ENCODE peak calls at places on chromosome 22, in five cellular contexts. One of them, this sample, is unnamed.

GRCh38 chr22:43796567-43796966 is 15.5 kb downstream of the EFCAB6 start:
- DNase-seq in transverse colon: no peak
- DNase-seq in Peyer's patch: no peak
- DNase-seq in astrocyte of the cerebellum: no peak
- DNase-seq in GM06990: no peak
- DNase-seq in this sample: no peak

GRCh38 chr22:27588273-27588672 is 213.3 kb downstream of the MN1 start:
- DNase-seq in transverse colon: no peak
- DNase-seq in Peyer's patch: no peak
- DNase-seq in astrocyte of the cerebellum: no peak
- DNase-seq in GM06990: no peak
- DNase-seq in this sample: no peak

GRCh38 chr22:42604403-42604802 is 10.3 kb downstream of the POLDIP3 start:
- DNase-seq in transverse colon: no peak
- DNase-seq in Peyer's patch: no peak
- DNase-seq in astrocyte of the cerebellum: no peak
- DNase-seq in GM06990: no peak
- DNase-seq in this sample: no peak

GRCh38 chr22:32352681-32353080 is 5.0 kb upstream of the RFPL3 start:
- DNase-seq in transverse colon: no peak
- DNase-seq in Peyer's patch: no peak
- DNase-seq in astrocyte of the cerebellum: no peak
- DNase-seq in GM06990: no peak
- DNase-seq in this sample: no peak

GRCh38 chr22:46108564-46109473 is 41.5 kb upstream of the PPARA start:
- DNase-seq in transverse colon: peak
- DNase-seq in Peyer's patch: no peak
- DNase-seq in astrocyte of the cerebellum: no peak
- DNase-seq in GM06990: no peak
- DNase-seq in this sample: no peak

GRCh38 chr22:24474221-24474620 is 20.9 kb upstream of the UPB1 start:
- DNase-seq in transverse colon: no peak
- DNase-seq in Peyer's patch: no peak
- DNase-seq in astrocyte of the cerebellum: peak
- DNase-seq in GM06990: no peak
- DNase-seq in this sample: no peak

GRCh38 chr22:45672564-45673481 is 1.2 kb downstream of the ATXN10 start:
- DNase-seq in transverse colon: no peak
- DNase-seq in Peyer's patch: no peak
- DNase-seq in astrocyte of the cerebellum: no peak
- DNase-seq in GM06990: no peak
- DNase-seq in this sample: no peak

GRCh38 chr22:36927671-36928070 is 14.2 kb downstream of the CSF2RB start:
- DNase-seq in transverse colon: no peak
- DNase-seq in Peyer's patch: no peak
- DNase-seq in astrocyte of the cerebellum: no peak
- DNase-seq in GM06990: no peak
- DNase-seq in this sample: no peak

GRCh38 chr22:42945027-42945426 is 69.9 kb downstream of the PACSIN2 start:
- DNase-seq in transverse colon: no peak
- DNase-seq in Peyer's patch: peak
- DNase-seq in astrocyte of the cerebellum: no peak
- DNase-seq in GM06990: no peak
- DNase-seq in this sample: no peak

DNA sequence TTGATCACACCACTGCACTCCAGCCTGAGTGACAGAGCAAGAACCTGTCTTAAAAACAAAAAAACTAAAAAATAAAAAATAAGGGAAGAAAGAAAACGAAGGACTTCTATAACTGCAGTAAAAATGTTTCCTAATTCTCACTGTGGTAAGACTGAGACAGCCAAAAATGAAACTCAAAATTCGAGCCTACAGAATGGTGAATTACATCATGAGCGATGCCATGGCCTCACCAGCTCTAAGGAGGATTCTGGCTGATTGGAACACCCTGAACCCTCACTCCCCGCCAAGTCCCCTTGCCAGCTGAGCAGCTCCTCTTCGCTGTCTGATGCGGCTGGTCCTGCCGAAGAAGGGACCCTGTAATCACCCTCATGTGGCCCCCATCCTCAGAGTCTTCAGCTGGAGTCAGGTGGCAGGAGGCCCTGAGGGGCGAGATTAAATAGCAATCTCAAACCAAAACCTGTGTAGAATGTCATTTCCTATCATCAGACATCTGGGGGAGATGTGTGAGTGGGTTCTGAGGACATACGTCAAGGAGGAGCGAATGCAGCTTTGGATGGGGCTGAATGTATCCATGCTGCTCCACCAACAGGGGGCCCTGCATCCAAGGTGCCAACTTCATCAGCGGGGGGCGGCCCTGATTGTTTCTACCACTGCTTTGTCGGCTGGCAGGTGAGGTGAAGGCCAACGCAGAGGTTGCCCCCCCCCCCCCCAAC is 29.2 kb downstream of the PDGFB start:
- DNase-seq in transverse colon: no peak
- DNase-seq in Peyer's patch: peak
- DNase-seq in astrocyte of the cerebellum: no peak
- DNase-seq in GM06990: no peak
- DNase-seq in this sample: no peak
- TF ChIP-seq CTCF in transverse colon: peak
- TF ChIP-seq CTCF in Peyer's patch: peak
- TF ChIP-seq CTCF in astrocyte of the cerebellum: peak
- TF ChIP-seq CTCF in GM06990: peak
- TF ChIP-seq CTCF in this sample: no peak

GRCh38 chr22:37932401-37932800 is 21.0 kb downstream of the C22orf23 start:
- DNase-seq in transverse colon: no peak
- DNase-seq in Peyer's patch: no peak
- DNase-seq in astrocyte of the cerebellum: no peak
- DNase-seq in GM06990: no peak
- DNase-seq in this sample: no peak

GRCh38 chr22:37931893-37932389 is 21.5 kb downstream of the C22orf23 start:
- DNase-seq in transverse colon: no peak
- DNase-seq in Peyer's patch: no peak
- DNase-seq in astrocyte of the cerebellum: no peak
- DNase-seq in GM06990: no peak
- DNase-seq in this sample: no peak

GRCh38 chr22:37930952-37931440 is 22.4 kb downstream of the C22orf23 start:
- DNase-seq in transverse colon: no peak
- DNase-seq in Peyer's patch: no peak
- DNase-seq in astrocyte of the cerebellum: no peak
- DNase-seq in GM06990: no peak
- DNase-seq in this sample: no peak

GRCh38 chr22:37929390-37929789 is 23.3 kb downstream of the MICALL1 start:
- DNase-seq in transverse colon: no peak
- DNase-seq in Peyer's patch: no peak
- DNase-seq in astrocyte of the cerebellum: no peak
- DNase-seq in GM06990: no peak
- DNase-seq in this sample: no peak

DNA sequence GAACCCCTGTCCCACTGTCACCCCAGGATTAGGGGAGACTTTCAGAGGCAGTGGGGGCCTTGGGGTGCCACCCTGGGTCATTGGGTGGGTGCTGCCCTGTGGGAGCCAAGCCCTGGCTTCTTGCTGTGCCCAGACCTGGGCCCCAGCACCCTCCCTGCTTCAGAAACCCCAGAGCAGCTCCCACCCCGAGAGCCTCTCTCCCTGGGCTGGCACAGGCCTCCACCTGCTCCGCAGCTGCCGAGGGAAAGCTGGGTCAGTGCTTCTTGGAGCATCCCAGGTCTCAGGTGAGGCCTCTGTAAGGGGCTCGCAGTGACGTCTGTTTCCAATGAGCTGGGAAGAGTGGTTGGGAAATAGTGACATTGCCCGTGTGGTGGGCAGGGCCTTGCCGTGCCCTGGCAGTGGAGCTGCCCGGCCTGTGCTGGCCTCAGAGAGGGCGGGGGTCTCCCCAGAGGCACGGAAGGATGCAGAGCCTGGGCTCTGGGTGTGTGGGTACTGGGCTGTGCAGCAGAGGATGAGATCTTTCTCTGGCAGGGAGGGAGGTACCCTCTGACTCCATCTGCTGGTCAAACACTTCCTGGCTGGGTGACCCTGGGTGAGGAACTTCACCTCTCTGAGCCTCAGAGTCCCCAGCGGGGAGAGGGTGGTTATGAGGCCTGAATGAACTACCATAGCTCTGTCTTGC is 23.0 kb downstream of the C22orf23 start:
- DNase-seq in transverse colon: no peak
- DNase-seq in Peyer's patch: no peak
- DNase-seq in astrocyte of the cerebellum: no peak
- DNase-seq in GM06990: no peak
- DNase-seq in this sample: no peak
- TF ChIP-seq CTCF in transverse colon: no peak
- TF ChIP-seq CTCF in Peyer's patch: peak
- TF ChIP-seq CTCF in astrocyte of the cerebellum: peak
- TF ChIP-seq CTCF in GM06990: peak
- TF ChIP-seq CTCF in this sample: no peak

DNA sequence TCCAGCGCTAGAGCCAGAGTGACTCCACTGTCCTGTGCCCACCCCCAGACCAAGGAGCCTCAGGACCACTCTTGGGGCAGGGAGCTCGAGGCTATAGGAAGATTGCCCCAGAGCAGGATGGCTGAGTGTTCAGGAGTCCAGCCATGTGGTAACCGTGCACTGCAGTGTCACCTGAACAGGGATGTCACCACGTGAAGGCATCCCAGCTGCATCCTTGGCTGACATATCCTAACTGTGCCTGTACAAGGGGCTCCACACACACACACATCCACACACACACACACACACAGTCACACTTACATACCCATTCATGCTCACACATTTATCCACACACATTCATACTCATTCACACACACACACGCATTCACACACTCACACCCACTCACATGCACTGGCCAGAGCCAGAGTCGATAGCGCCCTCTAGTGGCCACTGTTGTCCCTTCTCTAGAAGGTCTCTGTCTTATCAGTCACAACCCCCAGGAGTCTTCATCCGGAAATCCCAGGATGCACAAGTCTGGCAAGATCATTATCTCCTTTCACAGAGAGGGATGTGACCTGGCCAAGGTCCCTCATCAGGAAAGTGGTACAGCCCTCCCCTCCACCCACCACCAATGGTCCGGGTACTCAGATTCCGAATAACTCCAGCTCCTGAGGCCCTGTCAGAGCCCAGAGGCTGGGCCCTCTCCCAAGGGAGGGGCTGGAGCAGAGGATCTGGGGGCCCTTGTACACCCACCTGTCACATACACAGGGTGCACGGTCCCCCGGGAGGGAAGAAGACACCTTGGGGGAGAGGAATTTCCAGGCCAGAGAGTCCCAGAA is 55.1 kb downstream of the IGLL5 start:
- DNase-seq in transverse colon: peak
- DNase-seq in Peyer's patch: peak
- DNase-seq in astrocyte of the cerebellum: peak
- DNase-seq in GM06990: peak
- DNase-seq in this sample: peak
- TF ChIP-seq CTCF in transverse colon: peak
- TF ChIP-seq CTCF in Peyer's patch: peak
- TF ChIP-seq CTCF in astrocyte of the cerebellum: peak
- TF ChIP-seq CTCF in GM06990: peak
- TF ChIP-seq CTCF in this sample: peak

DNA sequence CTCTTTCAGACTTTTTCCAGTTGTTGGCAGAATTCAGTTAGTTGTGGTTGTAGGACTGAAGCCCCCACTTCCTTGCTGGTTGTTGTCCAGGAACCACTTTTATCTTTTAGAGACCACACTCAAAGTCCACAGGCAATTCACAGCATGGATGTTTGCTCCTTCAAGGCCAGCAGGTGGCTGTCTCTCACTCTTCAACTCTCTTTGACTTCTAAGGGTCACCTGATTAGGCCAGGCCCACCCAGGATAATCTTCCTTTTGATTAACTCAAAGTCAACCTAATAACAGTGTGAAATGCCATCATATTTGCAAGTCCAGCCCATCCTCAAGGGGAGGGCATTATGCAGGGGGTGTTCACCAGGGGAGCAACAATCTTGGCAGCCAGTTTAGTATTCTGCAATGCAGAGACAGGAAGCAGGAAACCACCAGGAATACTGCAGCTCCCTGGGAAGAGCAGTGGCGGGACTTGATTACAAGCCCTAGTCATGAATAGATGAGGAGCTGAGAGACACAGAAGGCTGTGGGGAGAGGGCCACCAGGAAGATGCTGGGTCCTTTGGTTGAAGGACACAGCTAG is 52.4 kb downstream of the LRRC74B start:
- DNase-seq in transverse colon: no peak
- DNase-seq in Peyer's patch: no peak
- DNase-seq in astrocyte of the cerebellum: no peak
- DNase-seq in GM06990: no peak
- DNase-seq in this sample: no peak
- TF ChIP-seq CTCF in transverse colon: no peak
- TF ChIP-seq CTCF in Peyer's patch: no peak
- TF ChIP-seq CTCF in astrocyte of the cerebellum: no peak
- TF ChIP-seq CTCF in GM06990: peak
- TF ChIP-seq CTCF in this sample: no peak

GRCh38 chr22:39529487-39529851 is 3.1 kb downstream of the RPS19BP1 start:
- DNase-seq in transverse colon: no peak
- DNase-seq in Peyer's patch: no peak
- DNase-seq in astrocyte of the cerebellum: no peak
- DNase-seq in GM06990: no peak
- DNase-seq in this sample: no peak
- TF ChIP-seq CTCF in transverse colon: no peak
- TF ChIP-seq CTCF in Peyer's patch: no peak
- TF ChIP-seq CTCF in astrocyte of the cerebellum: no peak
- TF ChIP-seq CTCF in GM06990: no peak
- TF ChIP-seq CTCF in this sample: no peak